ENCODE peak calls at places on chromosomes 6 and 20, in eight cellular contexts. One of them, this sample, is unnamed.

GRCh38 chr20:54291339-54292060 is 83.6 kb downstream of the PFDN4 start:
- DNase-seq in testis: no peak
- DNase-seq in OCI-LY7: no peak
- DNase-seq in cardiac fibroblast: no peak
- DNase-seq in HFFc6: no peak
- DNase-seq in spleen: no peak
- DNase-seq in dorsolateral prefrontal cortex: no peak
- DNase-seq in left lung: no peak
- DNase-seq in this sample: no peak

GRCh38 chr6:50658561-50658960 is 54.8 kb upstream of the TFAP2D start:
- DNase-seq in testis: no peak
- DNase-seq in OCI-LY7: no peak
- DNase-seq in cardiac fibroblast: no peak
- DNase-seq in HFFc6: no peak
- DNase-seq in spleen: no peak
- DNase-seq in dorsolateral prefrontal cortex: no peak
- DNase-seq in left lung: no peak
- DNase-seq in this sample: no peak

GRCh38 chr20:14434379-14435136 is 97.1 kb upstream of the FLRT3 start:
- DNase-seq in testis: no peak
- DNase-seq in OCI-LY7: no peak
- DNase-seq in cardiac fibroblast: no peak
- DNase-seq in HFFc6: no peak
- DNase-seq in spleen: no peak
- DNase-seq in dorsolateral prefrontal cortex: no peak
- DNase-seq in left lung: no peak
- DNase-seq in this sample: no peak

GRCh38 chr6:97215157-97215769 is 67.8 kb downstream of the MMS22L start:
- DNase-seq in testis: peak
- DNase-seq in OCI-LY7: peak
- DNase-seq in cardiac fibroblast: peak
- DNase-seq in HFFc6: peak
- DNase-seq in spleen: no peak
- DNase-seq in dorsolateral prefrontal cortex: peak
- DNase-seq in left lung: no peak
- DNase-seq in this sample: no peak

GRCh38 chr6:143742955-143743255 is 65.1 kb downstream of the PHACTR2 start:
- DNase-seq in testis: no peak
- DNase-seq in OCI-LY7: no peak
- DNase-seq in cardiac fibroblast: no peak
- DNase-seq in HFFc6: no peak
- DNase-seq in spleen: no peak
- DNase-seq in dorsolateral prefrontal cortex: no peak
- DNase-seq in left lung: no peak
- DNase-seq in this sample: no peak

GRCh38 chr20:44403194-44404112 is 48.0 kb downstream of the HNF4A start:
- DNase-seq in testis: no peak
- DNase-seq in OCI-LY7: no peak
- DNase-seq in cardiac fibroblast: no peak
- DNase-seq in HFFc6: no peak
- DNase-seq in spleen: no peak
- DNase-seq in dorsolateral prefrontal cortex: no peak
- DNase-seq in left lung: no peak
- DNase-seq in this sample: no peak

GRCh38 chr20:58017237-58017969 is 211.1 kb downstream of the ANKRD60 start:
- DNase-seq in testis: peak
- DNase-seq in OCI-LY7: no peak
- DNase-seq in cardiac fibroblast: no peak
- DNase-seq in HFFc6: peak
- DNase-seq in spleen: peak
- DNase-seq in dorsolateral prefrontal cortex: peak
- DNase-seq in left lung: no peak
- DNase-seq in this sample: no peak

GRCh38 chr20:58851221-58851968 is 693 bp upstream of the GNAS-AS1 start:
- DNase-seq in testis: no peak
- DNase-seq in OCI-LY7: no peak
- DNase-seq in cardiac fibroblast: no peak
- DNase-seq in HFFc6: no peak
- DNase-seq in spleen: no peak
- DNase-seq in dorsolateral prefrontal cortex: no peak
- DNase-seq in left lung: no peak
- DNase-seq in this sample: no peak

GRCh38 chr6:12813321-12813720 is 96.8 kb downstream of the PHACTR1 start:
- DNase-seq in testis: no peak
- DNase-seq in OCI-LY7: no peak
- DNase-seq in cardiac fibroblast: no peak
- DNase-seq in HFFc6: peak
- DNase-seq in spleen: no peak
- DNase-seq in dorsolateral prefrontal cortex: no peak
- DNase-seq in left lung: no peak
- DNase-seq in this sample: no peak

GRCh38 chr6:56491606-56492328 is 150.9 kb downstream of the DST start:
- DNase-seq in testis: no peak
- DNase-seq in OCI-LY7: no peak
- DNase-seq in cardiac fibroblast: peak
- DNase-seq in HFFc6: no peak
- DNase-seq in spleen: no peak
- DNase-seq in dorsolateral prefrontal cortex: no peak
- DNase-seq in left lung: no peak
- DNase-seq in this sample: no peak

GRCh38 chr6:70413829-70414494 is 654 bp downstream of the FAM135A start:
- DNase-seq in testis: peak
- DNase-seq in OCI-LY7: peak
- DNase-seq in cardiac fibroblast: peak
- DNase-seq in HFFc6: no peak
- DNase-seq in spleen: no peak
- DNase-seq in dorsolateral prefrontal cortex: no peak
- DNase-seq in left lung: no peak
- DNase-seq in this sample: no peak

GRCh38 chr6:109304284-109305015 is 77.8 kb downstream of the CD164 start:
- DNase-seq in testis: no peak
- DNase-seq in OCI-LY7: peak
- DNase-seq in cardiac fibroblast: no peak
- DNase-seq in HFFc6: no peak
- DNase-seq in spleen: no peak
- DNase-seq in dorsolateral prefrontal cortex: no peak
- DNase-seq in left lung: no peak
- DNase-seq in this sample: no peak

GRCh38 chr20:44448753-44449546 is 26.7 kb upstream of the TTPAL start:
- DNase-seq in testis: peak
- DNase-seq in OCI-LY7: peak
- DNase-seq in cardiac fibroblast: no peak
- DNase-seq in HFFc6: no peak
- DNase-seq in spleen: no peak
- DNase-seq in dorsolateral prefrontal cortex: no peak
- DNase-seq in left lung: no peak
- DNase-seq in this sample: no peak

GRCh38 chr6:34170341-34170740 is 24.5 kb upstream of the GRM4 start:
- DNase-seq in testis: no peak
- DNase-seq in OCI-LY7: no peak
- DNase-seq in cardiac fibroblast: peak
- DNase-seq in HFFc6: no peak
- DNase-seq in spleen: peak
- DNase-seq in dorsolateral prefrontal cortex: no peak
- DNase-seq in left lung: no peak
- DNase-seq in this sample: no peak

GRCh38 chr6:81002126-81002525 is 750.4 kb downstream of the TENT5A start:
- DNase-seq in testis: no peak
- DNase-seq in OCI-LY7: no peak
- DNase-seq in cardiac fibroblast: no peak
- DNase-seq in HFFc6: no peak
- DNase-seq in spleen: no peak
- DNase-seq in dorsolateral prefrontal cortex: no peak
- DNase-seq in left lung: no peak
- DNase-seq in this sample: no peak

GRCh38 chr20:62236674-62236996 is 1.7 kb upstream of the OSBPL2 start:
- DNase-seq in testis: no peak
- DNase-seq in OCI-LY7: no peak
- DNase-seq in cardiac fibroblast: no peak
- DNase-seq in HFFc6: no peak
- DNase-seq in spleen: no peak
- DNase-seq in dorsolateral prefrontal cortex: peak
- DNase-seq in left lung: peak
- DNase-seq in this sample: no peak

GRCh38 chr20:42430059-42430458 is 759.6 kb downstream of the PTPRT start:
- DNase-seq in testis: no peak
- DNase-seq in OCI-LY7: no peak
- DNase-seq in cardiac fibroblast: peak
- DNase-seq in HFFc6: no peak
- DNase-seq in spleen: no peak
- DNase-seq in dorsolateral prefrontal cortex: no peak
- DNase-seq in left lung: no peak
- DNase-seq in this sample: no peak

GRCh38 chr20:39877792-39878191 is 811.2 kb downstream of the MAFB start:
- DNase-seq in testis: no peak
- DNase-seq in OCI-LY7: no peak
- DNase-seq in cardiac fibroblast: no peak
- DNase-seq in HFFc6: no peak
- DNase-seq in spleen: no peak
- DNase-seq in dorsolateral prefrontal cortex: no peak
- DNase-seq in left lung: no peak
- DNase-seq in this sample: no peak

GRCh38 chr20:39961667-39962066 is 727.4 kb downstream of the MAFB start:
- DNase-seq in testis: no peak
- DNase-seq in OCI-LY7: no peak
- DNase-seq in cardiac fibroblast: no peak
- DNase-seq in HFFc6: no peak
- DNase-seq in spleen: no peak
- DNase-seq in dorsolateral prefrontal cortex: no peak
- DNase-seq in left lung: no peak
- DNase-seq in this sample: no peak

GRCh38 chr6:142686719-142686996 is 258.3 kb downstream of the HIVEP2 start:
- DNase-seq in testis: no peak
- DNase-seq in OCI-LY7: no peak
- DNase-seq in cardiac fibroblast: no peak
- DNase-seq in HFFc6: no peak
- DNase-seq in spleen: no peak
- DNase-seq in dorsolateral prefrontal cortex: no peak
- DNase-seq in left lung: no peak
- DNase-seq in this sample: no peak

GRCh38 chr6:137086031-137086430 is 41.3 kb upstream of the IL20RA start:
- DNase-seq in testis: no peak
- DNase-seq in OCI-LY7: no peak
- DNase-seq in cardiac fibroblast: no peak
- DNase-seq in HFFc6: no peak
- DNase-seq in spleen: no peak
- DNase-seq in dorsolateral prefrontal cortex: no peak
- DNase-seq in left lung: no peak
- DNase-seq in this sample: no peak

GRCh38 chr6:167976708-167977107 is 20.8 kb upstream of the KIF25 start:
- DNase-seq in testis: no peak
- DNase-seq in OCI-LY7: no peak
- DNase-seq in cardiac fibroblast: no peak
- DNase-seq in HFFc6: no peak
- DNase-seq in spleen: peak
- DNase-seq in dorsolateral prefrontal cortex: no peak
- DNase-seq in left lung: no peak
- DNase-seq in this sample: no peak
- TF ChIP-seq CTCF in testis: no peak
- TF ChIP-seq CTCF in OCI-LY7: no peak
- TF ChIP-seq CTCF in cardiac fibroblast: no peak
- TF ChIP-seq CTCF in HFFc6: no peak
- TF ChIP-seq CTCF in spleen: no peak
- TF ChIP-seq CTCF in dorsolateral prefrontal cortex: no peak
- TF ChIP-seq CTCF in left lung: no peak
- TF ChIP-seq CTCF in this sample: no peak

GRCh38 chr6:44010411-44011349 is 116.6 kb downstream of the MRPL14 start:
- DNase-seq in testis: no peak
- DNase-seq in OCI-LY7: no peak
- DNase-seq in cardiac fibroblast: peak
- DNase-seq in HFFc6: peak
- DNase-seq in spleen: peak
- DNase-seq in dorsolateral prefrontal cortex: no peak
- DNase-seq in left lung: no peak
- DNase-seq in this sample: no peak
- TF ChIP-seq CTCF in testis: no peak
- TF ChIP-seq CTCF in OCI-LY7: no peak
- TF ChIP-seq CTCF in cardiac fibroblast: no peak
- TF ChIP-seq CTCF in HFFc6: peak
- TF ChIP-seq CTCF in spleen: no peak
- TF ChIP-seq CTCF in dorsolateral prefrontal cortex: no peak
- TF ChIP-seq CTCF in left lung: no peak
- TF ChIP-seq CTCF in this sample: no peak

DNA sequence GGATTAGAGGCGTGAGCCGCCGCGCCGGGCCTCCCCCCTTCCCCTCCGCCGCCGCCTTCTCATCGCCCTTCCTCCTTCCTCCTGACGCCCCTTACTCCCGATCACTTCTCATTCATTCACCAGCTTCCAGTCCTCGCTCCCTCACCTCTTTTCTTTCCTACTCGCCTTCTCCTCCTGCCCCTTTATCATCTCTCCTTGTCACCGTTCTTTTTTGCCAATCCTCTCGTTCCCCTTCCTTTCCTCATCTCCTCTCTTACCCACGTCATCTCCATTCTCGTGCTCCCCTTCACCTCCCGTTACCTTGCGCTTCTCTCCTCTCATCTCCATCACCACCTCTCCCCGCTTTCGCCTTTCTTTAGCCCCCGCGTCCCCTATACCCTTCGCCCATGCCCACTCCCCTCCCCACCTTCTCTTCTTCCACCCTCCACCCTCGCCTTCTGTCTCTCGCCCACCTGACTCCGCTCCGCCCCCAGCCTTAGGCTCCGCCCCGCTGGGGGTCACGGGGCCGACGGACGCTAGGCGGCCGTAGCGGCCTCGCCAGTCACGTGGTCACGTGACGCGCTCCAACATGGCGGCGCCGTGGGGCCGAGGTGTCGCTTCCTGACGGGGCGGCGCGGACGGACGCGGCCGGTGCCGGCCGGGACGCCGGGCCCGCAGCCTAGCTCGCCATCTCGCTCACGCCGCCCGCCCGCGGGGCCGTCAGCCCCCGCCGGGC is at the start of gene ARFGEF2:
- DNase-seq in testis: peak
- DNase-seq in OCI-LY7: peak
- DNase-seq in cardiac fibroblast: peak
- DNase-seq in HFFc6: peak
- DNase-seq in spleen: peak
- DNase-seq in dorsolateral prefrontal cortex: peak
- DNase-seq in left lung: peak
- DNase-seq in this sample: peak
- TF ChIP-seq CTCF in testis: peak
- TF ChIP-seq CTCF in OCI-LY7: no peak
- TF ChIP-seq CTCF in cardiac fibroblast: no peak
- TF ChIP-seq CTCF in HFFc6: peak
- TF ChIP-seq CTCF in spleen: peak
- TF ChIP-seq CTCF in dorsolateral prefrontal cortex: peak
- TF ChIP-seq CTCF in left lung: no peak
- TF ChIP-seq CTCF in this sample: no peak

GRCh38 chr6:145486306-145486705 is 249.0 kb downstream of the EPM2A start:
- DNase-seq in testis: no peak
- DNase-seq in OCI-LY7: no peak
- DNase-seq in cardiac fibroblast: no peak
- DNase-seq in HFFc6: no peak
- DNase-seq in spleen: no peak
- DNase-seq in dorsolateral prefrontal cortex: no peak
- DNase-seq in left lung: no peak
- DNase-seq in this sample: no peak

GRCh38 chr6:145480024-145480423 is 255.3 kb downstream of the EPM2A start:
- DNase-seq in testis: no peak
- DNase-seq in OCI-LY7: no peak
- DNase-seq in cardiac fibroblast: no peak
- DNase-seq in HFFc6: no peak
- DNase-seq in spleen: no peak
- DNase-seq in dorsolateral prefrontal cortex: no peak
- DNase-seq in left lung: no peak
- DNase-seq in this sample: no peak

GRCh38 chr6:145483191-145483996 is 251.9 kb downstream of the EPM2A start:
- DNase-seq in testis: no peak
- DNase-seq in OCI-LY7: no peak
- DNase-seq in cardiac fibroblast: peak
- DNase-seq in HFFc6: no peak
- DNase-seq in spleen: no peak
- DNase-seq in dorsolateral prefrontal cortex: no peak
- DNase-seq in left lung: no peak
- DNase-seq in this sample: no peak
- TF ChIP-seq CTCF in testis: no peak
- TF ChIP-seq CTCF in OCI-LY7: no peak
- TF ChIP-seq CTCF in cardiac fibroblast: no peak
- TF ChIP-seq CTCF in HFFc6: no peak
- TF ChIP-seq CTCF in spleen: no peak
- TF ChIP-seq CTCF in dorsolateral prefrontal cortex: no peak
- TF ChIP-seq CTCF in left lung: no peak
- TF ChIP-seq CTCF in this sample: no peak